ENCODE peak calls at places on chromosomes 13 and 19, in ten cellular contexts. M, Q, O, V, K, E, N, P, L and D are unnamed samples.

GRCh38 chr13:113835461-113836274 is 28.2 kb downstream of the GAS6 start:
- DNase-seq in M (no peak), K (peak), O (no peak), Q (no peak), V (no peak), E (no peak), L (no peak), P (peak), N (peak), D (peak)

GRCh38 chr19:54133312-54133956 is 4.1 kb upstream of the CNOT3 start:
- DNase-seq in P (peak), V (no peak), Q (peak), M (no peak), N (no peak), O (no peak), E (no peak), L (no peak), K (no peak), D (no peak)

GRCh38 chr13:112835796-112836195 is 133.2 kb upstream of the MCF2L start:
- DNase-seq in O (no peak), P (no peak), N (no peak), L (no peak), E (no peak), V (no peak), Q (no peak), K (no peak), M (no peak), D (no peak)

GRCh38 chr19:41621654-41622053 is 5.2 kb downstream of the CEACAM4 start:
- DNase-seq in L (no peak), P (no peak), E (no peak), Q (no peak), V (no peak), M (no peak), N (no peak), K (no peak), O (no peak), D (no peak)

GRCh38 chr19:32928806-32929205 is 43.0 kb downstream of the CEP89 start:
- DNase-seq in E (no peak), M (no peak), N (no peak), O (no peak), P (peak), K (no peak), Q (no peak), V (no peak), L (no peak), D (no peak)

GRCh38 chr19:12676384-12676792 is 5.3 kb downstream of the DHPS start:
- DNase-seq in N (peak), E (peak), P (peak), K (peak), O (peak), M (peak), L (peak), V (peak), Q (peak), D (peak)

GRCh38 chr13:20206065-20206725 is 13.5 kb upstream of the GJB2 start:
- DNase-seq in Q (no peak), O (no peak), V (no peak), P (no peak), E (no peak), K (no peak), M (no peak), L (no peak), N (no peak), D (no peak)

GRCh38 chr13:36323951-36324566 is 22.1 kb downstream of the SPART start:
- DNase-seq in O (no peak), E (no peak), K (no peak), M (no peak), P (peak), V (no peak), Q (no peak), N (no peak), L (no peak), D (peak)

GRCh38 chr19:12834976-12835757 is 788 bp upstream of the RTBDN start:
- DNase-seq in V (no peak), P (peak), N (peak), M (no peak), K (peak), L (no peak), E (no peak), O (peak), Q (peak), D (peak)

GRCh38 chr13:32010137-32010536 is 21.4 kb upstream of the FRY start:
- DNase-seq in N (peak), E (no peak), V (no peak), P (no peak), L (no peak), O (no peak), Q (no peak), K (no peak), M (no peak), D (peak)

GRCh38 chr19:35760711-35761349 is 2.9 kb downstream of the PROSER3 start:
- DNase-seq in M (no peak), L (no peak), N (no peak), E (no peak), K (no peak), P (peak), Q (no peak), O (no peak), V (no peak), D (no peak)

GRCh38 chr13:107367258-107367657 is 799.3 kb upstream of the ARGLU1 start:
- DNase-seq in N (peak), V (no peak), Q (no peak), O (no peak), K (no peak), P (peak), M (no peak), L (no peak), E (no peak), D (no peak)

GRCh38 chr13:97122381-97122996 is 99.6 kb upstream of the MBNL2 start:
- DNase-seq in K (no peak), L (no peak), N (peak), Q (no peak), M (no peak), E (no peak), P (peak), V (no peak), O (no peak), D (peak)

GRCh38 chr13:21670006-21670882 is 629 bp upstream of the FGF9 start:
- DNase-seq in E (no peak), N (peak), P (no peak), Q (peak), V (peak), K (peak), O (peak), L (peak), M (peak), D (peak)

GRCh38 chr19:17751103-17751911 is at the start of gene FCHO1:
- DNase-seq in N (no peak), P (no peak), M (peak), Q (peak), E (peak), K (no peak), L (peak), V (no peak), O (no peak), D (no peak)

GRCh38 chr13:29849731-29850212 is 645 bp downstream of the UBL3 start:
- DNase-seq in P (peak), E (peak), V (peak), N (peak), Q (no peak), O (peak), L (peak), M (peak), K (peak), D (peak)

GRCh38 chr19:1066251-1066747 is 668 bp upstream of the ARHGAP45 start:
- DNase-seq in K (no peak), V (no peak), N (no peak), O (peak), P (peak), Q (no peak), L (no peak), E (no peak), M (no peak), D (no peak)

GRCh38 chr19:22625266-22626035 is 8.7 kb upstream of the ZNF492 start:
- DNase-seq in E (no peak), Q (no peak), P (no peak), K (no peak), N (no peak), O (no peak), V (no peak), L (no peak), M (no peak), D (no peak)

GRCh38 chr13:32676242-32676641 is 90.0 kb downstream of the PDS5B start:
- DNase-seq in O (no peak), V (no peak), Q (no peak), E (no peak), L (no peak), M (no peak), P (no peak), K (peak), N (peak), D (peak)

GRCh38 chr13:21949818-21950429 is 279.1 kb downstream of the FGF9 start:
- DNase-seq in L (no peak), P (no peak), K (no peak), M (no peak), O (no peak), Q (no peak), N (no peak), V (no peak), E (no peak), D (no peak)